ENCODE peak calls at places on chromosomes 7 and 10, in five cellular contexts. V, P, G, M and I are unnamed samples.

GRCh38 chr10:63114031-63114814 is 18.9 kb upstream of the NRBF2 start:
- DNase-seq in V (peak; percentile 87), P (peak; percentile 47), G (peak; percentile 90), M (peak; percentile 63), I (no peak)

GRCh38 chr10:20369863-20370736 is 527.0 kb downstream of the NEBL start:
- DNase-seq in V (no peak), P (no peak), G (no peak), M (peak; percentile 29), I (no peak)

GRCh38 chr7:36131026-36131425 is 22.0 kb upstream of the EEPD1 start:
- DNase-seq in V (no peak), P (no peak), G (no peak), M (no peak), I (no peak)

GRCh38 chr10:66167816-66168215 is 758.0 kb upstream of the LRRTM3 start:
- DNase-seq in V (peak; percentile 13), P (no peak), G (no peak), M (no peak), I (no peak)

GRCh38 chr7:1045038-1045726 is 836 bp downstream of the GPR146 start:
- DNase-seq in V (no peak), P (no peak), G (no peak), M (no peak), I (no peak)

GRCh38 chr10:79044036-79044664 is 24.6 kb upstream of the ZMIZ1 start:
- DNase-seq in V (no peak), P (no peak), G (no peak), M (no peak), I (peak; percentile 13)

GRCh38 chr7:156177396-156178055 is 365.3 kb upstream of the SHH start:
- DNase-seq in V (no peak), P (no peak), G (no peak), M (no peak), I (no peak)

GRCh38 chr10:71398991-71399375 is 2.3 kb downstream of the CDH23 start:
- DNase-seq in V (no peak), P (no peak), G (no peak), M (no peak), I (no peak)

GRCh38 chr7:25288536-25289283 is 60.4 kb upstream of the NPVF start:
- DNase-seq in V (no peak), P (no peak), G (no peak), M (no peak), I (no peak)

GRCh38 chr7:157238087-157238486 is 98.7 kb upstream of the DNAJB6 start:
- DNase-seq in V (no peak), P (peak; percentile 27), G (no peak), M (no peak), I (no peak)
- TF ChIP-seq CTCF in V (peak; percentile 46), P (no peak), G (no peak), M (no peak), I (no peak)

GRCh38 chr7:106959753-106960152 is 84.8 kb upstream of the PRKAR2B start:
- DNase-seq in V (no peak), P (no peak), G (no peak), M (no peak), I (peak; percentile 58)
- TF ChIP-seq CTCF in V (no peak), P (no peak), G (no peak), M (no peak), I (no peak)

GRCh38 chr10:123635131-123635530 is 31.0 kb upstream of the GPR26 start:
- DNase-seq in V (no peak), P (no peak), G (no peak), M (no peak), I (no peak)
- TF ChIP-seq CTCF in V (no peak), P (no peak), G (no peak), M (no peak), I (no peak)

GRCh38 chr10:119538632-119539358 is 3.7 kb downstream of the RGS10 start:
- DNase-seq in V (no peak), P (no peak), G (no peak), M (no peak), I (peak; percentile 75)
- TF ChIP-seq CTCF in V (no peak), P (no peak), G (no peak), M (no peak), I (no peak)

DNA sequence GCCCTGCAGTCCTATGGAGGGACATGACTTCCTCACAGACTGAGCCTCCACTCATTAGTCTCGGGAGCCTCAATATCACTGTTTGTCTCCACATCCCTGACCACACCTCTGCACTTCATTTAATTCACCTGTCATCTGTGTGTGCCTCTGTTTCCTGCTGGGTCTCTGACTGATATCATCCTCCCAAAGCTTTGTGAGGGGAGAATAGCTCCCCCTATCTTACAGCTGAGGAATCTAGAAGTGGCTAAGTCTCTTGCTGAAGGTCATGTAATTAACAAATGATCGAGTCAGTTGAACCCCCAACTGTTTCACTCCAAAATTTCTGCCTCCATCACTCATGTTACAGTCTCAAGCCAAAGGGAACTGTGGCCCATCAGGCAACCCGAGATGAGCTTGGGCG is 5.5 kb upstream of the CPXM2 start:
- DNase-seq in V (no peak), P (no peak), G (no peak), M (no peak), I (peak; percentile 21)
- TF ChIP-seq CTCF in V (no peak), P (no peak), G (no peak), M (no peak), I (no peak)